ENCODE peak calls at places on chromosomes 5 and 9, in six cellular contexts. T is heart left ventricle; B is endothelial cell of umbilical vein; P is tibial nerve; L is nephron progenitor cell; R is CD4-positive, alpha-beta T cell. C is an unnamed sample.

GRCh38 chr5:170296935-170297588 is 515 bp downstream of the LCP2 start:
- DNase-seq in T (no peak), B (no peak), P (no peak), L (no peak), R (no peak), C (no peak)

GRCh38 chr5:169006878-169007790 is 293.8 kb downstream of the SLIT3 start:
- DNase-seq in T (no peak), B (no peak), P (no peak), L (no peak), R (no peak), C (no peak)

GRCh38 chr5:72268753-72269410 is 51.2 kb downstream of the MRPS27 start:
- DNase-seq in T (peak), B (peak), P (no peak), L (peak), R (peak), C (no peak)

GRCh38 chr9:35664531-35665470 is at the start of gene ARHGEF39:
- DNase-seq in T (peak), B (peak), P (peak), L (peak), R (peak), C (peak)

GRCh38 chr5:51380603-51381207 is 2.5 kb upstream of the ISL1 start:
- DNase-seq in T (no peak), B (peak), P (no peak), L (peak), R (no peak), C (no peak)

GRCh38 chr9:100937377-100937776 is 91.2 kb upstream of the PLPPR1 start:
- DNase-seq in T (no peak), B (no peak), P (no peak), L (no peak), R (no peak), C (no peak)

GRCh38 chr9:128091571-128091970 is 23.5 kb downstream of the SLC25A25 start:
- DNase-seq in T (no peak), B (no peak), P (no peak), L (no peak), R (no peak), C (no peak)

GRCh38 chr9:91192379-91192775 is 169.3 kb downstream of the AUH start:
- DNase-seq in T (no peak), B (no peak), P (no peak), L (no peak), R (no peak), C (no peak)

GRCh38 chr5:54415896-54416640 is 39.4 kb upstream of the HSPB3 start:
- DNase-seq in T (no peak), B (no peak), P (no peak), L (no peak), R (no peak), C (no peak)

GRCh38 chr5:101206534-101206933 is 303.5 kb upstream of the ST8SIA4 start:
- DNase-seq in T (no peak), B (no peak), P (no peak), L (no peak), R (no peak), C (no peak)

GRCh38 chr9:131382850-131383729 is 10.8 kb upstream of the PRRC2B start:
- DNase-seq in T (peak), B (peak), P (no peak), L (peak), R (no peak), C (no peak)

GRCh38 chr5:14341571-14342225 is 198.6 kb downstream of the TRIO start:
- DNase-seq in T (no peak), B (peak), P (no peak), L (no peak), R (no peak), C (no peak)

GRCh38 chr9:6758418-6759113 is 793 bp downstream of the KDM4C start:
- DNase-seq in T (peak), B (peak), P (no peak), L (peak), R (peak), C (peak)

GRCh38 chr9:114884787-114885452 is 45.5 kb downstream of the TNFSF8 start:
- DNase-seq in T (no peak), B (no peak), P (no peak), L (no peak), R (no peak), C (no peak)

GRCh38 chr5:157839157-157839795 is 19.7 kb downstream of the CLINT1 start:
- DNase-seq in T (no peak), B (no peak), P (no peak), L (no peak), R (no peak), C (no peak)

GRCh38 chr9:89386797-89387196 is 68.5 kb downstream of the SECISBP2 start:
- DNase-seq in T (peak), B (no peak), P (no peak), L (no peak), R (no peak), C (no peak)

GRCh38 chr9:122991370-122991830 is 42.1 kb upstream of the GPR21 start:
- DNase-seq in T (no peak), B (peak), P (no peak), L (no peak), R (peak), C (no peak)

GRCh38 chr9:37236822-37237221 is 116.4 kb downstream of the ZCCHC7 start:
- DNase-seq in T (no peak), B (no peak), P (no peak), L (no peak), R (no peak), C (no peak)

GRCh38 chr5:96516631-96517071 is 83.6 kb upstream of the PCSK1 start:
- DNase-seq in T (no peak), B (no peak), P (no peak), L (no peak), R (no peak), C (no peak)

GRCh38 chr5:66933066-66933465 is 263.5 kb downstream of the CD180 start:
- DNase-seq in T (no peak), B (peak), P (no peak), L (no peak), R (no peak), C (no peak)

GRCh38 chr9:32427111-32427873 is 42.8 kb downstream of the ACO1 start:
- DNase-seq in T (no peak), B (no peak), P (no peak), L (no peak), R (no peak), C (no peak)
- TF ChIP-seq CTCF in T (no peak), B (no peak), P (no peak), L (no peak), R (no peak), C (no peak)

GRCh38 chr5:16742938-16743337 is 126.1 kb upstream of the RETREG1 start:
- DNase-seq in T (no peak), B (peak), P (no peak), L (no peak), R (no peak), C (no peak)

GRCh38 chr5:16740476-16740875 is 123.7 kb upstream of the RETREG1 start:
- DNase-seq in T (no peak), B (no peak), P (no peak), L (no peak), R (no peak), C (no peak)

GRCh38 chr5:16740046-16740445 is 123.2 kb upstream of the RETREG1 start:
- DNase-seq in T (no peak), B (no peak), P (no peak), L (no peak), R (no peak), C (no peak)

GRCh38 chr5:16737620-16738364 is 121.0 kb upstream of the RETREG1 start:
- DNase-seq in T (no peak), B (no peak), P (no peak), L (no peak), R (no peak), C (no peak)

DNA sequence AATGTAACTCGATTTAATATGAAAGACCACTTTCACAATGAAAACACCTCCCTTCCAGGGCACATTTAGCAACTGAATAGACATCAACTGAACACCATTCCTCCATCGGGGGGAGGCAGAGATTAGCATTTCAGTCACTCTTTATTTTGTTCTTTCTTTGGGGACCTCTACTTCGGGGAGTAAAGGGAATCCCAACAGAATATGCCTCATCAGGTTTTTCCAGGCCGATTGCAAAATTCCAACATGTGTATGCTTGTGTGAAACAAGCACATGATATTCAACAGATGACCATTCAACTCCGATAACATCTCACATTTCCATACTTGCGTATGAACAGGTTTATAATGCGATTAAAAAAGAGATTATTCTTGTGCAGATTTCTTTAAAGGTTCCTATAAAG is 124.2 kb upstream of the RETREG1 start:
- DNase-seq in T (no peak), B (no peak), P (no peak), L (no peak), R (no peak), C (no peak)
- TF ChIP-seq CTCF in T (no peak), B (no peak), P (no peak), L (no peak), R (no peak), C (no peak)

GRCh38 chr5:143700994-143701393 is 111.0 kb upstream of the HMHB1 start:
- DNase-seq in T (no peak), B (no peak), P (no peak), L (no peak), R (no peak), C (no peak)
- TF ChIP-seq CTCF in T (no peak), B (no peak), P (no peak), L (no peak), R (no peak), C (no peak)

GRCh38 chr5:180799902-180800801 is 2.5 kb downstream of the MGAT1 start:
- DNase-seq in T (no peak), B (no peak), P (no peak), L (no peak), R (no peak), C (peak)
- TF ChIP-seq CTCF in T (no peak), B (peak), P (no peak), L (no peak), R (no peak), C (no peak)

GRCh38 chr5:17951392-17952169 is 317.3 kb downstream of the TAF11L14 start:
- DNase-seq in T (no peak), B (no peak), P (no peak), L (peak), R (no peak), C (no peak)
- TF ChIP-seq CTCF in T (no peak), B (no peak), P (no peak), L (no peak), R (no peak), C (no peak)

GRCh38 chr5:109567374-109568044 is 122.2 kb upstream of the MAN2A1 start:
- DNase-seq in T (no peak), B (no peak), P (no peak), L (no peak), R (no peak), C (no peak)

GRCh38 chr5:109571785-109572184 is 117.9 kb upstream of the MAN2A1 start:
- DNase-seq in T (no peak), B (no peak), P (no peak), L (no peak), R (no peak), C (no peak)

GRCh38 chr5:109575506-109575905 is 114.2 kb upstream of the MAN2A1 start:
- DNase-seq in T (no peak), B (no peak), P (no peak), L (no peak), R (no peak), C (no peak)

GRCh38 chr5:109566361-109566760 is 123.4 kb upstream of the MAN2A1 start:
- DNase-seq in T (no peak), B (no peak), P (no peak), L (no peak), R (no peak), C (no peak)

GRCh38 chr5:109570362-109570874 is 119.3 kb upstream of the MAN2A1 start:
- DNase-seq in T (no peak), B (no peak), P (no peak), L (no peak), R (no peak), C (no peak)
- TF ChIP-seq CTCF in T (no peak), B (no peak), P (no peak), L (no peak), R (no peak), C (no peak)

GRCh38 chr5:115541586-115541985 is 3.0 kb downstream of the FEM1C start:
- DNase-seq in T (no peak), B (no peak), P (no peak), L (no peak), R (no peak), C (no peak)
- TF ChIP-seq CTCF in T (no peak), B (no peak), P (no peak), L (no peak), R (no peak), C (no peak)

DNA sequence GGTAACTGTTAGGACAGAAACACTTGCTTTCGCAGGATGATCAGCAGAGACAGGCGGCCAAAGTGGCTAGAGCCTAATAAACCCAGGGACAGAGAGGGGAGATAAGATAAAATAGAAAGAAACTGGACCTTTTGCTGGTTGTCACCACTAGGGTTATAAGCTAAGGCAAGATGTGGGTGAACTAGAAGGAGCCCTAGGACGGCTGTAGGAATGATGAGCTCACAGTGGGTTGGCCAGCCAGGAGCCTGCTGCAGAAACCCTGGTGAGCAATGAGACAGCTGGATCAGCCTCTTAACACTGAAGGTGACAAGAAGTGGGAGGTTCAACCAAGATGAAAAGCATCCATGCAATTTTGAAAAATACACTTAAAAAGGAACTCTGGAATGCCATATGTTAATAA is 13.5 kb downstream of the CTNND2 start:
- DNase-seq in T (no peak), B (no peak), P (no peak), L (no peak), R (no peak), C (no peak)
- TF ChIP-seq CTCF in T (no peak), B (no peak), P (no peak), L (no peak), R (no peak), C (no peak)